ENCODE peak calls at places on chromosomes 6 and 20, in seven cellular contexts. O is SHP77, L is H7, J is NCI-H748 treated with DMSO at 0.1 percent for 48 hours, A is NCI-H2029 treated with DMSO at 0.1 percent for 48 hours, I is NCI-H2081, R is KG1. Y is an unnamed sample.

GRCh38 chr6:113359155-113360140 is 497.7 kb upstream of the MARCKS start:
- DNase-seq in O (peak; percentile 29), L (no peak), J (peak; percentile 27), A (no peak), I (peak; percentile 16), R (no peak), Y (peak; percentile 93)

GRCh38 chr6:14130431-14131075 is 13.0 kb downstream of the CD83 start:
- DNase-seq in O (no peak), L (no peak), J (no peak), A (no peak), I (no peak), R (no peak), Y (peak; percentile 76)

GRCh38 chr6:88611721-88612120 is 351.7 kb downstream of the RNGTT start:
- DNase-seq in O (no peak), L (no peak), J (no peak), A (no peak), I (no peak), R (no peak), Y (no peak)

GRCh38 chr6:40336986-40337780 is 250.0 kb downstream of the LRFN2 start:
- DNase-seq in O (no peak), L (no peak), J (no peak), A (no peak), I (no peak), R (no peak), Y (no peak)

GRCh38 chr6:130070306-130070705 is 51.9 kb downstream of the L3MBTL3 start:
- DNase-seq in O (no peak), L (no peak), J (no peak), A (no peak), I (no peak), R (no peak), Y (no peak)

GRCh38 chr6:99589290-99589672 is 17.4 kb upstream of the PRDM13 start:
- DNase-seq in O (peak; percentile 43), L (peak; percentile 72), J (no peak), A (no peak), I (no peak), R (no peak), Y (no peak)

GRCh38 chr6:146361367-146361924 is 182.2 kb upstream of the RAB32 start:
- DNase-seq in O (no peak), L (no peak), J (no peak), A (no peak), I (peak; percentile 0), R (no peak), Y (peak; percentile 51)

GRCh38 chr6:13305256-13305650 is 23.1 kb downstream of the TBC1D7 start:
- DNase-seq in O (no peak), L (no peak), J (no peak), A (no peak), I (no peak), R (no peak), Y (no peak)

GRCh38 chr6:15663057-15663638 is 320 bp upstream of the DTNBP1 start:
- DNase-seq in O (no peak), L (peak; percentile 95), J (no peak), A (peak; percentile 67), I (peak; percentile 56), R (no peak), Y (peak; percentile 68)

GRCh38 chr20:62685781-62686555 is 22.7 kb upstream of the NTSR1 start:
- DNase-seq in O (peak; percentile 79), L (peak; percentile 79), J (peak; percentile 87), A (peak; percentile 88), I (peak; percentile 62), R (peak; percentile 56), Y (no peak)

GRCh38 chr20:23570178-23570577 is 1.9 kb upstream of the CST9L start:
- DNase-seq in O (no peak), L (no peak), J (no peak), A (no peak), I (no peak), R (no peak), Y (no peak)

GRCh38 chr6:32718879-32719278 is 22.3 kb upstream of the HLA-DQA2 start:
- DNase-seq in O (no peak), L (no peak), J (no peak), A (no peak), I (no peak), R (no peak), Y (peak; percentile 20)

GRCh38 chr20:3765171-3765887 is 2.2 kb downstream of the ADISSP start:
- DNase-seq in O (peak; percentile 58), L (peak; percentile 8), J (no peak), A (no peak), I (no peak), R (no peak), Y (no peak)

GRCh38 chr6:41823178-41823577 is 35.7 kb downstream of the TOMM6 start:
- DNase-seq in O (no peak), L (no peak), J (no peak), A (no peak), I (no peak), R (no peak), Y (no peak)

GRCh38 chr6:169960891-169961611 is 209.6 kb downstream of the ERMARD start:
- DNase-seq in O (peak; percentile 33), L (peak; percentile 49), J (no peak), A (no peak), I (no peak), R (no peak), Y (no peak)

GRCh38 chr6:146289816-146290588 is 253.6 kb upstream of the RAB32 start:
- DNase-seq in O (no peak), L (no peak), J (no peak), A (no peak), I (no peak), R (peak; percentile 18), Y (peak; percentile 74)

GRCh38 chr6:111997078-111997862 is 56.6 kb upstream of the CCN6 start:
- DNase-seq in O (peak; percentile 80), L (peak; percentile 50), J (peak; percentile 88), A (peak; percentile 86), I (peak; percentile 58), R (peak; percentile 29), Y (peak; percentile 87)

GRCh38 chr6:3270258-3270657 is 11.5 kb downstream of the PSMG4 start:
- DNase-seq in O (no peak), L (no peak), J (no peak), A (no peak), I (no peak), R (no peak), Y (no peak)

GRCh38 chr6:163538331-163538730 is 123.8 kb downstream of the QKI start:
- DNase-seq in O (no peak), L (peak; percentile 5), J (no peak), A (no peak), I (no peak), R (no peak), Y (no peak)

GRCh38 chr6:13427838-13428527 is 59.4 kb downstream of the GFOD1 start:
- DNase-seq in O (no peak), L (peak; percentile 55), J (no peak), A (no peak), I (no peak), R (no peak), Y (no peak)

GRCh38 chr6:112524071-112524470 is 176.9 kb downstream of the RFPL4B start:
- DNase-seq in O (no peak), L (no peak), J (no peak), A (no peak), I (no peak), R (no peak), Y (no peak)

GRCh38 chr6:16851758-16852157 is 90.5 kb upstream of the ATXN1 start:
- DNase-seq in O (no peak), L (no peak), J (no peak), A (no peak), I (no peak), R (no peak), Y (no peak)

GRCh38 chr6:85680388-85680787 is 37.7 kb upstream of the SYNCRIP start:
- DNase-seq in O (no peak), L (no peak), J (no peak), A (no peak), I (no peak), R (peak; percentile 42), Y (no peak)

GRCh38 chr6:11921017-11921438 is 91.1 kb upstream of the HIVEP1 start:
- DNase-seq in O (no peak), L (peak; percentile 22), J (no peak), A (no peak), I (no peak), R (no peak), Y (peak; percentile 93)

GRCh38 chr20:18705906-18706305 is 107.7 kb upstream of the SCP2D1 start:
- DNase-seq in O (no peak), L (no peak), J (no peak), A (no peak), I (peak; percentile 38), R (no peak), Y (no peak)

GRCh38 chr6:23529902-23530301 is 596.1 kb upstream of the NRSN1 start:
- DNase-seq in O (no peak), L (no peak), J (no peak), A (no peak), I (no peak), R (no peak), Y (no peak)

GRCh38 chr6:35511183-35511941 is 1.3 kb downstream of the TULP1 start:
- DNase-seq in O (no peak), L (peak; percentile 80), J (no peak), A (no peak), I (no peak), R (no peak), Y (no peak)

GRCh38 chr6:139373928-139374356 is 506 bp downstream of the CITED2 start:
- DNase-seq in O (no peak), L (peak; percentile 57), J (no peak), A (no peak), I (no peak), R (no peak), Y (no peak)

GRCh38 chr6:11043552-11043960 is 549 bp downstream of the ELOVL2 start:
- DNase-seq in O (no peak), L (peak; percentile 48), J (no peak), A (no peak), I (no peak), R (no peak), Y (no peak)

GRCh38 chr6:34229877-34230276 is 6.8 kb upstream of the HMGA1 start:
- DNase-seq in O (no peak), L (peak; percentile 4), J (no peak), A (no peak), I (no peak), R (no peak), Y (no peak)

GRCh38 chr6:52514514-52514913 is 62.3 kb downstream of the TRAM2 start:
- DNase-seq in O (no peak), L (no peak), J (no peak), A (no peak), I (no peak), R (no peak), Y (peak; percentile 89)

GRCh38 chr6:155142902-155143609 is 120.8 kb upstream of the CLDN20 start:
- DNase-seq in O (no peak), L (peak; percentile 66), J (no peak), A (no peak), I (no peak), R (no peak), Y (no peak)

GRCh38 chr6:112180095-112180820 is 74.1 kb downstream of the LAMA4 start:
- DNase-seq in O (peak; percentile 87), L (peak; percentile 33), J (peak; percentile 86), A (peak; percentile 96), I (peak; percentile 80), R (peak; percentile 51), Y (peak; percentile 90)

GRCh38 chr6:38035478-38035877 is 216.0 kb downstream of the ZFAND3 start:
- DNase-seq in O (no peak), L (no peak), J (no peak), A (no peak), I (no peak), R (no peak), Y (peak; percentile 32)

GRCh38 chr6:37856285-37856684 is 36.8 kb downstream of the ZFAND3 start:
- DNase-seq in O (no peak), L (no peak), J (no peak), A (no peak), I (no peak), R (no peak), Y (no peak)

GRCh38 chr20:53161473-53161872 is 189.3 kb downstream of the TSHZ2 start:
- DNase-seq in O (no peak), L (no peak), J (no peak), A (no peak), I (no peak), R (no peak), Y (peak; percentile 76)

GRCh38 chr6:158145940-158146339 is 22.1 kb downstream of the SERAC1 start:
- DNase-seq in O (no peak), L (no peak), J (no peak), A (no peak), I (no peak), R (no peak), Y (no peak)